ENCODE peak calls at places on chromosomes 3 and 15, in nine cellular contexts. W is stomach, Q is adrenal gland, A is IMR-90, J is heart left ventricle, K is esophagus squamous epithelium, Z is HCT116, L is Peyer's patch, B is breast epithelium. V is an unnamed sample.

GRCh38 chr15:71278989-71279756 is 163.9 kb downstream of the THSD4 start:
- DNase-seq in K (no peak), Z (no peak), B (no peak), J (peak), W (peak), A (peak), Q (peak), L (peak), V (no peak)

GRCh38 chr3:36597422-36597821 is 166.9 kb downstream of the DCLK3 start:
- DNase-seq in K (no peak), B (no peak), W (no peak), L (no peak), Q (no peak), A (peak), Z (no peak), J (no peak), V (no peak)

GRCh38 chr3:5787863-5788488 is 600.5 kb downstream of the EDEM1 start:
- DNase-seq in W (no peak), A (no peak), J (peak), Q (peak), L (peak), K (no peak), B (no peak), Z (no peak), V (no peak)

GRCh38 chr15:58856090-58856489 is 77.4 kb downstream of the SLTM start:
- DNase-seq in A (peak), W (no peak), Z (no peak), K (no peak), L (no peak), J (no peak), B (no peak), Q (no peak), V (no peak)

GRCh38 chr3:71195492-71195891 is 388.0 kb downstream of the FOXP1 start:
- DNase-seq in J (no peak), K (no peak), Z (no peak), W (no peak), L (no peak), Q (no peak), B (no peak), A (peak), V (no peak)

GRCh38 chr3:52381623-52382022 is 63.3 kb downstream of the SEMA3G start:
- DNase-seq in Z (no peak), A (no peak), L (no peak), Q (no peak), K (no peak), B (no peak), W (no peak), J (no peak), V (no peak)

GRCh38 chr3:17021614-17022013 is 136.9 kb downstream of the PLCL2 start:
- DNase-seq in Q (no peak), K (no peak), A (no peak), J (no peak), W (no peak), L (no peak), B (no peak), Z (no peak), V (no peak)

GRCh38 chr3:126955004-126955790 is 27.7 kb upstream of the PLXNA1 start:
- DNase-seq in K (no peak), Q (peak), Z (no peak), L (peak), J (peak), W (no peak), B (peak), A (no peak), V (no peak)

GRCh38 chr15:52292780-52293392 is 2.7 kb downstream of the MYO5C start:
- DNase-seq in W (no peak), B (no peak), Q (no peak), A (no peak), J (no peak), K (no peak), Z (no peak), L (no peak), V (no peak)

GRCh38 chr3:177196473-177197040 is 725 bp downstream of the TBL1XR1 start:
- DNase-seq in Z (no peak), B (peak), J (no peak), Q (peak), K (peak), W (peak), L (peak), A (peak), V (peak)

GRCh38 chr3:59150039-59150438 is 100.2 kb upstream of the CFAP20DC start:
- DNase-seq in J (no peak), A (no peak), W (no peak), Z (peak), K (no peak), L (no peak), Q (no peak), B (no peak), V (no peak)

GRCh38 chr15:67680645-67681044 is 138.1 kb downstream of the MAP2K5 start:
- DNase-seq in K (no peak), J (no peak), Z (no peak), L (no peak), B (no peak), A (peak), W (no peak), Q (no peak), V (peak)

GRCh38 chr3:4895848-4896247 is 83.4 kb upstream of the BHLHE40 start:
- DNase-seq in K (no peak), Z (no peak), Q (peak), L (no peak), A (peak), B (no peak), W (no peak), J (no peak), V (no peak)

GRCh38 chr15:91108421-91108820 is 8.4 kb downstream of the SV2B start:
- DNase-seq in Z (no peak), K (no peak), J (no peak), B (no peak), L (no peak), A (no peak), Q (no peak), W (no peak), V (no peak)

GRCh38 chr15:91114301-91114700 is 14.2 kb downstream of the SV2B start:
- DNase-seq in J (no peak), L (no peak), A (no peak), Q (no peak), K (no peak), B (no peak), W (no peak), Z (no peak), V (no peak)

GRCh38 chr15:91110407-91110806 is 10.3 kb downstream of the SV2B start:
- DNase-seq in B (no peak), Z (no peak), Q (no peak), J (no peak), L (no peak), A (no peak), K (no peak), W (no peak), V (no peak)

GRCh38 chr15:91113036-91113435 is 13.0 kb downstream of the SV2B start:
- DNase-seq in L (no peak), K (no peak), W (no peak), Z (no peak), Q (no peak), J (no peak), A (no peak), B (no peak), V (no peak)

GRCh38 chr15:91109885-91110284 is 9.8 kb downstream of the SV2B start:
- DNase-seq in J (no peak), W (no peak), L (no peak), A (no peak), Q (no peak), Z (no peak), B (no peak), K (no peak), V (no peak)
- TF ChIP-seq POLR2A in J (no peak), W (no peak), L (no peak), A (no peak), Q (no peak), Z (no peak), B (no peak), K (no peak), V (no peak)

DNA sequence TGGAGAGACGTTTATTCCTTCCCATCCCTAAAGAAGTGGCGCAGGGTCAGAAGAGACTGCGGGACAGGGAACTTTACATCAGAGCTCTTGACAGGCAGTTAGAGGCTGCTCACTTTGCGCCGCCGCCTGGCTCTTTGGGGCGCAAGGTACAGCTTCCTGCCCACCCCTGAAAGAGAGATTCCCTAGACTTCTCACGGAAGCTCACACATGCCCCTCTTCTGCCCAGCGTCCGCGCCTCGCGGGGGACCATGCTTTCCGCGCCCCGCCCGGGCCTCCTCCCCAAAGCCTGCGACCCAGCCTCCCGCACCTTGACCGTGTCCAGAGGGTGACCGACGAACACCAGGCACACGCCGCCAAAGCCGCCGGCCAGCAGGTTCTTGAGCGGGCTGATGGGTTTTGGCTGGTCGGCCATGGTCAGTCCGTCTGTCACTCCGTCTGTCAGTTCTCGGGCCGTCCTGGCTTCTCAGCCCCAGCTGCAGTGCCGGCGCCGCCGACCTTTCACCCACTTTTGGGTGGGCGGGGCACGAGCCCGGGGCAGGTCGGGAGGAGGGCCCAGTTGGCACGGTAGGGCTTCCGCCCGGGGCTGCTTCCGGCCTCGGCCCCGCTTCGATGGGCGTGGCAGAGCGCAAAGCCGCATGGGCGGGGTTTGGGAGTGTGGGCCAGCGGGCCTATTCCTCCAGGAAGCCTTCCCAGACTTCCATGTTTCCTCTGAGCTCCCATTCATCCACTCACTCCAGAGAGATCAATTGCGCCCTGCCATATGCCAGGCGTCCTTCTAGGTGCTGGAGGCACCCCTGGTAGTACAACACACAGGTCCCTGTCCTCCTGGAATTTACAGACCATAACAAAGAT is at the start of gene SLC25A20:
- DNase-seq in K (peak), Z (peak), Q (peak), B (peak), J (peak), W (peak), L (peak), A (peak), V (peak)
- TF ChIP-seq POLR2A in K (no peak), Z (no peak), Q (no peak), B (no peak), J (peak), W (no peak), L (peak), A (no peak), V (peak)

GRCh38 chr3:42013652-42014442 is 51.9 kb upstream of the ULK4 start:
- DNase-seq in L (peak), Q (peak), A (no peak), K (no peak), J (peak), B (no peak), W (peak), Z (no peak), V (peak)
- TF ChIP-seq POLR2A in L (no peak), Q (no peak), A (no peak), K (no peak), J (peak), B (no peak), W (no peak), Z (peak), V (no peak)

GRCh38 chr15:72473670-72474465 is at the start of gene ARIH1:
- DNase-seq in A (peak), Q (peak), B (peak), Z (peak), J (peak), W (peak), L (peak), K (peak), V (peak)
- TF ChIP-seq POLR2A in A (peak), Q (peak), B (peak), Z (peak), J (peak), W (no peak), L (peak), K (peak), V (peak)

DNA sequence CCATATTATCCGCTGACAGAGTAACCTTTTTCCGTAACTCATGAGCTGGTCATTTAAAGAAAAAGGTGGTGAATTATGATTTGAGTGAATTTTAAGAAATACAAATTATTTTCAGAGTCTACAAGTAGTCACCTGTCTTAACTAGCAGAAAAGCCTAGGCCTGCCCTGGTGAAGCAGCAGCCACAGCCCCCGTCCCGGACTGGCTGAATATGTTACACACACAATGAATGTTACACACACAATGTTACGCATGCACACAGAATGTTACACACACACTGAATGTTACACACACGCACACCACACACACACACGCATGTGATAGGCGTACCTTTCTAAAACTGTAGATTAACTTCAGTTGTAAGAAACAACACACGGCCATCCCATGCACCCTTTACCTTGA is 77.8 kb downstream of the VGLL4 start:
- DNase-seq in L (no peak), Q (no peak), W (no peak), B (no peak), Z (no peak), K (no peak), J (no peak), A (no peak), V (no peak)
- TF ChIP-seq POLR2A in L (no peak), Q (no peak), W (no peak), B (no peak), Z (no peak), K (no peak), J (no peak), A (no peak), V (no peak)

DNA sequence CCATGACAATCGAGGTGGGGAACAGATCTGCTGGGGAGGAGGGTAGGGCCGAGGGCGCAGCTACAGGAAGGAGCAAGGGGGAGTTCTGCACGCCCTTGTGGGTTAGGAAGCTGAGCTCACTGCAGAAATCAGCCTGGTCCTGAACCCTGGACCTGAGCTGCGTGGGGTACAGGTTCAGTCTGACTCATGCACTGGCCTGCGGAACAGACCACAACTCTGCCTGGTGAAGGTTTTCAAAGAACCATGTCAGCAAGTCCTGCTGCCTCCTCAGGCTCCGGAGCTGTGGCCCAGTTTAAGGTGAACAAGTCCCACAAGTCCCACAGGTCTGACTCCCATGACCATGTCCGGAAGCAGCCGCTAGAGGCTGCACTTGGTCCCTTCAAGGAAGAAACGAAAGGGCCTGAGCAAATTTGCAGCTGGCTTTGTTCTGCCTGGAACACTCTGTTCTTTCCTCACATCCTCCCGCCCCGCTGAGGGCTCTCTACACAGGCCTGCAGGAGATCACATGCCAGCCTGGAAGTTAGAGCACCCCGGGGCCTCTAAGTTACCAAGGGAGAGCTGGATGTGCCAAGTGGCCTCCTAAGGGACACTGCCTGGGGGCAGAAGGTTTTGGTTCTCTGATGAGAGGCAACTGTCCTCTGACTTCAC is 49.3 kb upstream of the AKAP13 start:
- DNase-seq in W (peak), A (peak), J (peak), B (peak), Z (peak), Q (peak), K (peak), L (peak), V (peak)
- TF ChIP-seq POLR2A in W (no peak), A (no peak), J (peak), B (no peak), Z (no peak), Q (no peak), K (no peak), L (peak), V (no peak)

GRCh38 chr3:48993834-48994233 is 3.8 kb downstream of the P4HTM start:
- DNase-seq in A (no peak), B (no peak), L (no peak), W (no peak), Z (no peak), K (no peak), J (no peak), Q (no peak), V (no peak)

GRCh38 chr3:48990636-48991421 is 788 bp downstream of the P4HTM start:
- DNase-seq in L (peak), Z (no peak), W (no peak), A (no peak), Q (peak), K (no peak), J (no peak), B (no peak), V (peak)

GRCh38 chr3:48991851-48992545 is 2.0 kb downstream of the P4HTM start:
- DNase-seq in B (no peak), L (no peak), W (no peak), A (no peak), Q (no peak), K (no peak), J (no peak), Z (no peak), V (no peak)

GRCh38 chr3:48989126-48989795 is 780 bp upstream of the P4HTM start:
- DNase-seq in J (no peak), K (no peak), L (no peak), A (peak), B (no peak), Q (no peak), Z (no peak), W (no peak), V (peak)

GRCh38 chr3:48989796-48990635 is at the start of gene P4HTM:
- DNase-seq in K (no peak), W (peak), B (peak), Q (peak), A (peak), Z (peak), J (peak), L (peak), V (peak)
- TF ChIP-seq POLR2A in K (peak), W (no peak), B (peak), Q (peak), A (peak), Z (peak), J (peak), L (peak), V (peak)

GRCh38 chr15:40328711-40329240 is 5.3 kb downstream of the INAFM2 start:
- DNase-seq in A (no peak), B (no peak), J (no peak), W (no peak), K (no peak), L (no peak), Q (no peak), Z (no peak), V (no peak)

GRCh38 chr15:40331026-40331425 is 7.5 kb downstream of the INAFM2 start:
- DNase-seq in Q (no peak), K (no peak), J (no peak), Z (no peak), W (no peak), L (no peak), A (no peak), B (no peak), V (no peak)

GRCh38 chr15:40331637-40332036 is 8.1 kb downstream of the INAFM2 start:
- DNase-seq in K (no peak), W (no peak), Z (no peak), Q (no peak), L (no peak), B (no peak), J (no peak), A (no peak), V (no peak)

GRCh38 chr15:40329804-40330203 is 6.3 kb downstream of the INAFM2 start:
- DNase-seq in K (no peak), L (no peak), B (no peak), A (no peak), W (no peak), Z (no peak), J (no peak), Q (no peak), V (no peak)

GRCh38 chr15:40330368-40330836 is 6.9 kb downstream of the INAFM2 start:
- DNase-seq in Q (no peak), B (no peak), W (no peak), L (peak), J (no peak), Z (no peak), K (no peak), A (peak), V (peak)
- TF ChIP-seq POLR2A in Q (no peak), B (no peak), W (no peak), L (no peak), J (no peak), Z (no peak), K (no peak), A (no peak), V (no peak)

V was measured in erythroblast.